ENCODE peak calls at places on chromosome 1, in seven cellular contexts. One of them, this sample, is unnamed. For H3K4me1, the result is how much of the 10 kb centered on the place peaks cover.

GRCh38 chr1:2290171-2290578 is 62.1 kb downstream of the SKI start:
- DNase-seq in colonic mucosa: no peak
- DNase-seq in HAP-1: no peak
- DNase-seq in CD8-positive, alpha-beta memory T cell: no peak
- DNase-seq in neural progenitor cell: no peak
- DNase-seq in mesendoderm: no peak
- DNase-seq in body of pancreas: no peak
- DNase-seq in this sample: no peak

GRCh38 chr1:150550222-150551048 is 1.2 kb downstream of the ADAMTSL4 start:
- DNase-seq in body of pancreas: no peak
- DNase-seq in CD8-positive, alpha-beta memory T cell: no peak
- DNase-seq in HAP-1: no peak
- DNase-seq in colonic mucosa: no peak
- DNase-seq in neural progenitor cell: peak
- DNase-seq in mesendoderm: peak
- DNase-seq in this sample: peak

GRCh38 chr1:203048555-203049051 is 22.3 kb downstream of the PPFIA4 start:
- DNase-seq in mesendoderm: peak
- DNase-seq in body of pancreas: no peak
- DNase-seq in colonic mucosa: no peak
- DNase-seq in neural progenitor cell: peak
- DNase-seq in CD8-positive, alpha-beta memory T cell: no peak
- DNase-seq in HAP-1: no peak
- DNase-seq in this sample: peak

GRCh38 chr1:44119525-44119924 is 904 bp downstream of the KLF17 start:
- DNase-seq in body of pancreas: no peak
- DNase-seq in mesendoderm: peak
- DNase-seq in colonic mucosa: no peak
- DNase-seq in neural progenitor cell: no peak
- DNase-seq in HAP-1: no peak
- DNase-seq in CD8-positive, alpha-beta memory T cell: no peak
- DNase-seq in this sample: peak

GRCh38 chr1:87986154-87986914 is 657.7 kb downstream of the LMO4 start:
- DNase-seq in CD8-positive, alpha-beta memory T cell: no peak
- DNase-seq in HAP-1: no peak
- DNase-seq in body of pancreas: no peak
- DNase-seq in mesendoderm: no peak
- DNase-seq in neural progenitor cell: no peak
- DNase-seq in colonic mucosa: no peak
- DNase-seq in this sample: no peak

GRCh38 chr1:212401838-212402582 is 12.7 kb downstream of the PACC1 start:
- DNase-seq in HAP-1: no peak
- DNase-seq in body of pancreas: no peak
- DNase-seq in CD8-positive, alpha-beta memory T cell: no peak
- DNase-seq in mesendoderm: no peak
- DNase-seq in colonic mucosa: no peak
- DNase-seq in neural progenitor cell: no peak
- DNase-seq in this sample: no peak

GRCh38 chr1:47644216-47644581 is 206.4 kb downstream of the FOXD2 start:
- DNase-seq in colonic mucosa: no peak
- DNase-seq in body of pancreas: no peak
- DNase-seq in HAP-1: no peak
- DNase-seq in mesendoderm: peak
- DNase-seq in CD8-positive, alpha-beta memory T cell: no peak
- DNase-seq in neural progenitor cell: peak
- DNase-seq in this sample: peak

GRCh38 chr1:19405761-19406481 is 79.4 kb downstream of the CAPZB start:
- DNase-seq in colonic mucosa: peak
- DNase-seq in mesendoderm: no peak
- DNase-seq in neural progenitor cell: peak
- DNase-seq in HAP-1: peak
- DNase-seq in body of pancreas: no peak
- DNase-seq in CD8-positive, alpha-beta memory T cell: no peak
- DNase-seq in this sample: peak

GRCh38 chr1:234608720-234609527 is 1.1 kb downstream of the IRF2BP2 start:
- DNase-seq in neural progenitor cell: peak
- DNase-seq in HAP-1: peak
- DNase-seq in mesendoderm: peak
- DNase-seq in CD8-positive, alpha-beta memory T cell: peak
- DNase-seq in colonic mucosa: no peak
- DNase-seq in body of pancreas: peak
- DNase-seq in this sample: peak

GRCh38 chr1:244447552-244447951 is 4.2 kb downstream of the ADSS2 start:
- DNase-seq in neural progenitor cell: no peak
- DNase-seq in CD8-positive, alpha-beta memory T cell: no peak
- DNase-seq in HAP-1: no peak
- DNase-seq in colonic mucosa: no peak
- DNase-seq in mesendoderm: no peak
- DNase-seq in body of pancreas: no peak
- DNase-seq in this sample: peak

GRCh38 chr1:77175230-77175844 is 43.9 kb downstream of the PIGK start:
- DNase-seq in CD8-positive, alpha-beta memory T cell: no peak
- DNase-seq in neural progenitor cell: peak
- DNase-seq in body of pancreas: no peak
- DNase-seq in mesendoderm: peak
- DNase-seq in colonic mucosa: no peak
- DNase-seq in HAP-1: peak
- DNase-seq in this sample: peak

GRCh38 chr1:86507935-86508582 is 38.8 kb upstream of the CLCA4 start:
- DNase-seq in neural progenitor cell: peak
- DNase-seq in body of pancreas: no peak
- DNase-seq in colonic mucosa: no peak
- DNase-seq in HAP-1: no peak
- DNase-seq in mesendoderm: peak
- DNase-seq in CD8-positive, alpha-beta memory T cell: peak
- DNase-seq in this sample: peak

GRCh38 chr1:218507355-218508002 is 162.3 kb downstream of the TGFB2 start:
- DNase-seq in HAP-1: no peak
- DNase-seq in body of pancreas: no peak
- DNase-seq in colonic mucosa: no peak
- DNase-seq in mesendoderm: no peak
- DNase-seq in CD8-positive, alpha-beta memory T cell: no peak
- DNase-seq in neural progenitor cell: no peak
- DNase-seq in this sample: peak

GRCh38 chr1:204503122-204503912 is 8.7 kb upstream of the PIK3C2B start:
- DNase-seq in colonic mucosa: peak
- DNase-seq in CD8-positive, alpha-beta memory T cell: no peak
- DNase-seq in HAP-1: peak
- DNase-seq in mesendoderm: peak
- DNase-seq in body of pancreas: no peak
- DNase-seq in neural progenitor cell: peak
- DNase-seq in this sample: peak

GRCh38 chr1:198290089-198290683 is 133.4 kb downstream of the NEK7 start:
- DNase-seq in CD8-positive, alpha-beta memory T cell: no peak
- DNase-seq in mesendoderm: no peak
- DNase-seq in HAP-1: no peak
- DNase-seq in colonic mucosa: no peak
- DNase-seq in body of pancreas: no peak
- DNase-seq in neural progenitor cell: no peak
- DNase-seq in this sample: no peak

GRCh38 chr1:204220217-204220616 is 6.4 kb upstream of the GOLT1A start:
- DNase-seq in neural progenitor cell: no peak
- DNase-seq in body of pancreas: no peak
- DNase-seq in colonic mucosa: no peak
- DNase-seq in mesendoderm: no peak
- DNase-seq in HAP-1: no peak
- DNase-seq in CD8-positive, alpha-beta memory T cell: no peak
- DNase-seq in this sample: no peak

GRCh38 chr1:15411593-15412487 is 2.2 kb downstream of the EFHD2 start:
- DNase-seq in colonic mucosa: peak
- DNase-seq in neural progenitor cell: no peak
- DNase-seq in CD8-positive, alpha-beta memory T cell: peak
- DNase-seq in HAP-1: no peak
- DNase-seq in mesendoderm: peak
- DNase-seq in body of pancreas: peak
- DNase-seq in this sample: no peak

GRCh38 chr1:56481140-56481694 is 98.1 kb downstream of the PLPP3 start:
- DNase-seq in mesendoderm: no peak
- DNase-seq in neural progenitor cell: no peak
- DNase-seq in colonic mucosa: no peak
- DNase-seq in CD8-positive, alpha-beta memory T cell: no peak
- DNase-seq in body of pancreas: no peak
- DNase-seq in HAP-1: no peak
- DNase-seq in this sample: no peak

GRCh38 chr1:19863804-19864203 is 18.4 kb upstream of the OTUD3 start:
- DNase-seq in body of pancreas: no peak
- DNase-seq in neural progenitor cell: no peak
- DNase-seq in colonic mucosa: no peak
- DNase-seq in mesendoderm: no peak
- DNase-seq in CD8-positive, alpha-beta memory T cell: no peak
- DNase-seq in HAP-1: no peak
- DNase-seq in this sample: no peak

GRCh38 chr1:29084196-29084521 is 39.5 kb downstream of the TMEM200B start:
- DNase-seq in HAP-1: no peak
- DNase-seq in mesendoderm: no peak
- DNase-seq in colonic mucosa: no peak
- DNase-seq in neural progenitor cell: no peak
- DNase-seq in CD8-positive, alpha-beta memory T cell: no peak
- DNase-seq in body of pancreas: no peak
- DNase-seq in this sample: no peak

DNA sequence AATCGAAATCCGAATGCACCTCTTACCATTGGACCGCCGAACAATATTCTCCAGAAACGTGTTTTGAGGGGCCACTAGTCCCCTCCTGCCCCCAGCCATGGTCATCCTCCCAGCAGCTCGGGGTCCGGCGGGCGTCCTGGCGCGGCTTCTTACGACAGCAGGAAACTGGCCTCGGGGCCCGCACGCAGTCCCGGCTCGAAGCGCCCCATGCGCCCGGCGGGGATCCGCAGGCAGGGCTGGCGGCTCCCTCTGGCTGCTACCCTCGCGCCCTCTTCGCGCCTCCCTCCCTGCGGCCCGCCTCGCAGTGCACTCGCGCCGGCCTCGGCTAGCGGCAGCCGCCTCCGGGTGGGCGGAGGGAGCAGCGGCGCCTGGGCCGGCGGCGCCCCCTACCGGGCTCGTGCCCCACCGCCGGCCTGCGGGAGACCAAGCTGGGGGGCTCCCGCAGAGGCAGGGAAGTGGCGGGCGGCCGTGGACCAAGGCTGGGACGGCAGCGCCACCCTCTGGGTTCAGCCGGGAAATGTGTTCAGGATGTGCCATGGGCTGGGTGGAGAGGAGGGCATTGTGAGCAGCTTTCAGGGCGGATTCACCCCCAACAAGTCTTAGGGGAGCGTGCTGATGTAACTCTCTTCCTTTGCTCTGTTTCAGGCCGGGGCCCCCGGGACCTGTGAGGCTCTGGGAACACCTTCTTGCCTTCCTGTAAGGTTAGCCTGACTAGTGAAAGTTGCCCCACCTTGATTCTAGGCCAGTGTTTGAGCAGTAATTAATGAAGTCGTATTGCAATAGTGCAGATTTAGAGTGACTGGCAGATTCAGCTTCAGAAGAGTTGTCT is at the start of gene KCNH1:
- DNase-seq in colonic mucosa: peak
- DNase-seq in CD8-positive, alpha-beta memory T cell: peak
- DNase-seq in neural progenitor cell: peak
- DNase-seq in body of pancreas: peak
- DNase-seq in HAP-1: peak
- DNase-seq in mesendoderm: peak
- DNase-seq in this sample: peak
- H3K4me1 ChIP-seq in colonic mucosa: under half
- H3K4me1 ChIP-seq in CD8-positive, alpha-beta memory T cell: under half
- H3K4me1 ChIP-seq in neural progenitor cell: under half
- H3K4me1 ChIP-seq in body of pancreas: under half
- H3K4me1 ChIP-seq in HAP-1: under half
- H3K4me1 ChIP-seq in mesendoderm: under half
- H3K4me1 ChIP-seq in this sample: under half

GRCh38 chr1:206729507-206729906 is 41.1 kb upstream of the IL19 start:
- DNase-seq in neural progenitor cell: no peak
- DNase-seq in HAP-1: no peak
- DNase-seq in mesendoderm: no peak
- DNase-seq in body of pancreas: no peak
- DNase-seq in colonic mucosa: no peak
- DNase-seq in CD8-positive, alpha-beta memory T cell: no peak
- DNase-seq in this sample: no peak
- H3K4me1 ChIP-seq in neural progenitor cell: under half
- H3K4me1 ChIP-seq in HAP-1: under half
- H3K4me1 ChIP-seq in mesendoderm: under half
- H3K4me1 ChIP-seq in body of pancreas: under half
- H3K4me1 ChIP-seq in colonic mucosa: under half
- H3K4me1 ChIP-seq in CD8-positive, alpha-beta memory T cell: under half
- H3K4me1 ChIP-seq in this sample: under half

DNA sequence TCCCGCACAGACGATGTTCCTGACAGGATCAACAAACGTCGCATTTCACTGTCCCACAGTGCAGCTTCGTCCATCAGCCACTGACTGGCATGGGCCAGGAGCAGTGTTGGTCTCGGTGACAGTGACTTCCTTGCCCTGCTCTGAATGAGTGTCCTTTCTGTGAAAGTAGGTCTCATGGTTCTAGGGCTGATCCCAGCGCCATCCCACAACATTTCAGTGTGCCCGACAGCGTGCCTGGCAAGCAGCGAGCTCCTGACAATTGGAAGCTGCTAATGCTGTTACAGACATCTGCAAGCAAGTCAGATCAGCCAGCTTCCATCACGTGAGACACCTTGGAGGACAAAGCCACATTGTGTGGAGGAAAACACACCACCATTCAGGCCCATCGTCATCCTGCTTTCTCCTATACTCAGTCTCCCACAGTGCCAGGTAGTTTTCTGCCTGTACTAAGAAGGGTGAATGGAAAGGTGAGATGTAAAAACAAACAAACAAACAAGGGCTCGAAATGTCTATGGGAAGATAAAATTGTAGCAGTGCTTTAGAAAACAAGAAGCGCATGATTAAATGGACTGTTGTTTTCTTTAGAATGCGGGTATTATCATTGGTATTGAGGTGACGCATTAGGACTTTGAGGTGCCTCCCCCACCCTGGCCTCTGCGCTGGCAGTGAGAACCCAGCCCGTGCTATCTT is 21.9 kb downstream of the ERRFI1 start:
- DNase-seq in HAP-1: no peak
- DNase-seq in body of pancreas: peak
- DNase-seq in neural progenitor cell: peak
- DNase-seq in CD8-positive, alpha-beta memory T cell: no peak
- DNase-seq in colonic mucosa: no peak
- DNase-seq in mesendoderm: no peak
- DNase-seq in this sample: peak
- H3K4me1 ChIP-seq in HAP-1: under half
- H3K4me1 ChIP-seq in body of pancreas: under half
- H3K4me1 ChIP-seq in neural progenitor cell: under half
- H3K4me1 ChIP-seq in CD8-positive, alpha-beta memory T cell: under half
- H3K4me1 ChIP-seq in colonic mucosa: under half
- H3K4me1 ChIP-seq in mesendoderm: under half
- H3K4me1 ChIP-seq in this sample: under half

DNA sequence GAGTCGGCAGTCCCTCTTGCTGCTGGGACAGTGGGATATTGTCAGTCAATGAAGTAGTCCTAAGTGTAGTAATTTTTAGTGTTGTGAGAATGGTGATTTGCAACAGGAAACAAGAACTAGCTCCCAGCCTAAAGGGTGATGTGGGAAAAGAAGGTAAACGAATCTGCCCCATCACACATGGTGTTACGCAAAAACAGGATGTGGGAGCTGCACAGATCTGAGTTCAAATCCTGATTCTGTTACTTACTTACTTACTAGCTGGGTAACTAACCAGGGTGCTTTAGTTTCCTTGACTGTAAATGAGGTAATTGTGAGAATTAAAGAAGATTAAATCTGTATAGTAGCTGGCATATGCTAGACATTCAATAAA is 22.3 kb downstream of the NAV1 start:
- DNase-seq in mesendoderm: no peak
- DNase-seq in body of pancreas: no peak
- DNase-seq in HAP-1: no peak
- DNase-seq in colonic mucosa: no peak
- DNase-seq in neural progenitor cell: no peak
- DNase-seq in CD8-positive, alpha-beta memory T cell: no peak
- DNase-seq in this sample: no peak
- H3K4me1 ChIP-seq in mesendoderm: under half
- H3K4me1 ChIP-seq in body of pancreas: under half
- H3K4me1 ChIP-seq in HAP-1: under half
- H3K4me1 ChIP-seq in colonic mucosa: under half
- H3K4me1 ChIP-seq in neural progenitor cell: under half
- H3K4me1 ChIP-seq in CD8-positive, alpha-beta memory T cell: under half
- H3K4me1 ChIP-seq in this sample: under half

This sample was measured in GM23338.